ENCODE peak calls at places on chromosomes 16 and 17, in four cellular contexts. M, D, V and X are unnamed samples.

GRCh38 chr17:36935681-36936454 is 1.4 kb upstream of the LHX1 start:
- DNase-seq in M (no peak), D (no peak), V (no peak), X (no peak)

GRCh38 chr17:28547623-28548416 is 4.6 kb downstream of the UNC119 start:
- DNase-seq in M (peak), D (peak), V (peak), X (no peak)

GRCh38 chr16:75620326-75621169 is 2.5 kb downstream of the ADAT1 start:
- DNase-seq in M (peak), D (no peak), V (peak), X (no peak)

GRCh38 chr17:16439303-16439791 is 24.0 kb downstream of the TRPV2 start:
- DNase-seq in M (peak), D (no peak), V (no peak), X (no peak)

GRCh38 chr16:81817296-81817695 is 38.2 kb downstream of the PLCG2 start:
- DNase-seq in M (no peak), D (no peak), V (peak), X (no peak)

GRCh38 chr17:43825567-43825966 is 7.4 kb downstream of the MPP3 start:
- DNase-seq in M (no peak), D (no peak), V (no peak), X (no peak)

GRCh38 chr17:81057079-81057730 is 22.3 kb downstream of the BAIAP2 start:
- DNase-seq in M (no peak), D (no peak), V (peak), X (peak)

GRCh38 chr17:46822388-46822921 is 4.0 kb upstream of the WNT3 start:
- DNase-seq in M (peak), D (no peak), V (peak), X (no peak)

GRCh38 chr16:81752225-81752875 is 26.7 kb upstream of the PLCG2 start:
- DNase-seq in M (no peak), D (peak), V (peak), X (no peak)

GRCh38 chr16:533391-534088 is 6.0 kb downstream of the CAPN15 start:
- DNase-seq in M (no peak), D (no peak), V (peak), X (no peak)
- H3K27ac ChIP-seq in M (no peak), D (no peak), V (peak), X (no peak)

DNA sequence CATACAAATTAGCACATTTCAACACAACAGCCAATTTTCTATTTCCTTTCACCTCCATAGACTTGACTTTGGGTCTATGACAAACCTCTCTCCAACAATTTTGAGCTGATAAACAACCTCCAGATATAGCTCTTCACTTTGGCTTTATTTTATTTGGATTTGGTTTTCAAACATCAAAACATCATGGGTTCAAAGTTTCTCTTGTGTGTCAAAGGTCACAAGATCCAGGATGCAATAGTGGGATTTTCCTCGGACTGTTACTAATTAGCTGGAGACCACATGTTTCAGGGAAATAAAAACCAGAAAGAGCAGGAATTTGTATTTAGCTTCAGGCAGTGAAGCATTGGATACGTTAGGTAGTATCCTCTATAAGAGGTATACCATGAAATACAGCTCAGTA is 351.0 kb upstream of the SOX9 start:
- DNase-seq in M (no peak), D (no peak), V (no peak), X (no peak)
- H3K27ac ChIP-seq in M (no peak), D (no peak), V (no peak), X (no peak)

GRCh38 chr17:82446124-82446523 is 4.4 kb downstream of the CYBC1 start:
- DNase-seq in M (no peak), D (no peak), V (no peak), X (no peak)
- H3K27ac ChIP-seq in M (no peak), D (no peak), V (no peak), X (no peak)

DNA sequence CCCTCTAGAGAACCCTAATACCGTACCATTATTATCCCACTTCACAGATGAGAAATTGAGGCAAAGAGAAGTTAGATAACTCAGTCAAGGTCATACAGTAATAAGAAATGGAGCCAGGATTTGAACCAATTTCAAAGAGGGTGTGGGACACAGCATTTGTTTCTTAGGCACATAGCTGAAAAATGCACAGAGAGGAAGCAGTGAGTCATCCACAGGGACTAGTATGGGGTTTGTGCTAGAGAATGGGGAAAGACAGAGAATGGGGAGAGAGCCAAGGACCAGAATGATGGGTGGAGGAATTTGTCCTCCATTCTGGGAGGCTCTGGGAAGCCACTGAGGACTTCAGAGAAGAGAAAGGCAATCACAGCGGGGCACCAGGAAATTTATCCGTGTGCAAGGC is 77.9 kb upstream of the ZFHX3 start:
- DNase-seq in M (no peak), D (no peak), V (no peak), X (no peak)
- H3K27ac ChIP-seq in M (no peak), D (no peak), V (peak), X (no peak)

GRCh38 chr16:15810411-15810810 is 46.4 kb downstream of the MYH11 start:
- DNase-seq in M (no peak), D (no peak), V (no peak), X (no peak)
- H3K27ac ChIP-seq in M (no peak), D (peak), V (peak), X (no peak)

GRCh38 chr16:14470788-14471187 is 159.3 kb downstream of the PARN start:
- DNase-seq in M (no peak), D (no peak), V (no peak), X (no peak)

GRCh38 chr16:14473488-14473887 is 156.6 kb downstream of the PARN start:
- DNase-seq in M (no peak), D (no peak), V (no peak), X (no peak)

GRCh38 chr16:14476183-14476582 is 153.9 kb downstream of the PARN start:
- DNase-seq in M (no peak), D (no peak), V (no peak), X (no peak)

GRCh38 chr16:14472357-14472756 is 157.7 kb downstream of the PARN start:
- DNase-seq in M (no peak), D (no peak), V (no peak), X (no peak)

DNA sequence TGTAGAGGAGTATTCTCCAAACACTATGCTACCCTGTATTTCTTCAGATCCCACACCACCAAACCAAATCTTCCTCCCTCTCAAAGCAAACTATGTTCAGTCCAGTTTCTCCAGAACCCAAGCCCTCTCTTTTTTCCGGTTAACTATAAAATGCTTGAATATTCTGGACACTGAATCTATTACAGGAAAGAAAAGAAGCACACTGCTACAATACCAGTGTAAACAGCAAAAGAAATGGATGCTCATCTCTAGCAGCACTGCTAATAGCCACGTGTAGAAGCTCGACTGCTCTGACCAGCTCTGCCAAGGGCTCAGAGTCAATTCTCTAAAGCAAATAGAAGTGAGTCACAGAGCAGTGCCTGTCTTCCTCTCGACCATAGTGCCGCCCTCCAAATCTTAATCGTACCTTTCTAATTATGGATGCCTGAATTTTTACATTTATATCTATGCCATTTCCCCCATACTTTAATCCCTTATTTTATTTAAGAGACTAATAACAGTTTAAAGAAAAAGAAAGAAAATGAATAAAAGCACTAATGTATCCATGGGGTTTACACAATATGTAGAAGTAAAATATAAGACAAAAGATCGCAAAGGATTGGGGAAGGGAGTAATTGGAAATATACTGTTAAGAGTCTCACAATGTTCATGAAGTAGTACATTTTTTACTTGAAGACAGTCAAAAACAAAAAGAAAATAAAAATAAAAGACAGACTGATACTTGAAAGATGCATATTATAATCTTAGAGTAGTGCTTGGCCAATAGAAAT is 154.5 kb downstream of the PARN start:
- DNase-seq in M (no peak), D (no peak), V (no peak), X (no peak)
- H3K27ac ChIP-seq in M (no peak), D (no peak), V (no peak), X (no peak)

DNA sequence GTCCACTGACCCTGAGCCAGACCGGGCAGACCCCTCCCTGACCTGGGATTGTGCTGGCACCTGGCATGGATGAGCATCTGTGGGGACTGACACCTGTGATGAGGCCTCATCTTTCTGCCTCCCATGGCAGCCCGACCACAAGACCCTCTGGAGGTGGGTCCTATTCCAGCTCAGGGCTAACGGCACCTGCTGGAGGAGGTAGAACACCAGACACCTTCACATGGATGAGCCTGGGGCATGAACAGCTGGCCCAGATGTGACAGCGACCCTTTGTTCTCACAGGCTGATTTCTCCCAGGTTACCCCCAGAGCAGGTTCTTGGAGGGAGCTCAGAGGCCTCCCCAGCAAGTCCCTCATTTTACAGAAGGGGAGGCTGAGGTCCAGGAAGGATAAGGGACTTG is 46.4 kb upstream of the PIK3R6 start:
- DNase-seq in M (no peak), D (peak), V (no peak), X (no peak)
- H3K27ac ChIP-seq in M (no peak), D (no peak), V (no peak), X (no peak)

GRCh38 chr16:70701998-70702397 is 16.1 kb upstream of the MTSS2 start:
- DNase-seq in M (no peak), D (no peak), V (no peak), X (no peak)

GRCh38 chr16:70700101-70701020 is 14.5 kb upstream of the MTSS2 start:
- DNase-seq in M (no peak), D (peak), V (no peak), X (peak)

GRCh38 chr16:70701036-70701435 is 15.2 kb upstream of the MTSS2 start:
- DNase-seq in M (no peak), D (no peak), V (no peak), X (no peak)

GRCh38 chr16:70702624-70703023 is 16.8 kb upstream of the MTSS2 start:
- DNase-seq in M (no peak), D (no peak), V (no peak), X (no peak)

DNA sequence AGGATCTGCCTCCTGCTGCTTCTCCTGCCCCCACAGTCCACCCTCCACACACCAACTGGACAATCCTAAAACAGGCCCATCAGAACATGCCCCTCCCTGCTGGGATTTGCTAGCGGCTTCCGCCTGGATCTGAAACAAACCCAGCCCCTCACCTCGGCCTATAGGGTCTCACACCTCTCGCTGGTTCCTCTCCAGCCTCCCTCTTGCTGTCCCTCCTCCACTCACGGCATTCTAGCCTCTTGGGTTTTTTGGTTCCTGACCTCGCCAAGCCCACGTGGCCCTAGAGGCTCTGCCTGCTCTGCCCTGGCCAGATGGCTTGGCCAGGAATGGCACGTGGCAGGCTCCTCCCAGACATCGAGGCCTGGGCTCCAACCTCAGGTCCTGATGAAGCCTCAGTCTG is 15.7 kb upstream of the MTSS2 start:
- DNase-seq in M (no peak), D (no peak), V (no peak), X (no peak)
- H3K27ac ChIP-seq in M (no peak), D (peak), V (peak), X (peak)

GRCh38 chr17:55274371-55275255 is 9.9 kb downstream of the HLF start:
- DNase-seq in M (no peak), D (no peak), V (no peak), X (no peak)
- H3K27ac ChIP-seq in M (no peak), D (peak), V (peak), X (no peak)

GRCh38 chr17:32558328-32558955 is 71.6 kb downstream of the CDK5R1 start:
- DNase-seq in M (no peak), D (no peak), V (no peak), X (no peak)
- H3K27ac ChIP-seq in M (no peak), D (no peak), V (no peak), X (peak)